ENCODE peak calls at places on chromosomes 7 and 10, in nine cellular contexts. K is suprapubic skin, V is sigmoid colon, I is stomach, T is HepG2, A is A549, D is upper lobe of left lung, C is esophagus muscularis mucosa, Y is GM12878. N is an unnamed sample.

GRCh38 chr10:77099136-77099535 is 538.5 kb downstream of the KCNMA1 start:
- DNase-seq in K (no peak), V (no peak), I (no peak), T (no peak), A (no peak), D (no peak), C (no peak), Y (no peak), N (no peak)

GRCh38 chr7:14892961-14893360 is 9.6 kb downstream of the DGKB start:
- DNase-seq in K (no peak), V (no peak), I (no peak), T (no peak), A (no peak), D (no peak), C (no peak), Y (no peak), N (no peak)

GRCh38 chr10:108812296-108812695 is 1111.0 kb downstream of the XPNPEP1 start:
- DNase-seq in K (no peak), V (no peak), I (no peak), T (no peak), A (no peak), D (no peak), C (no peak), Y (no peak), N (no peak)

GRCh38 chr7:112223310-112223709 is 16.8 kb downstream of the ZNF277 start:
- DNase-seq in K (no peak), V (no peak), I (no peak), T (no peak), A (no peak), D (no peak), C (no peak), Y (no peak), N (no peak)

GRCh38 chr10:117578999-117579590 is 36.5 kb downstream of the EMX2 start:
- DNase-seq in K (no peak), V (peak), I (no peak), T (no peak), A (no peak), D (no peak), C (no peak), Y (no peak), N (no peak)

GRCh38 chr7:26815452-26815851 is 48.9 kb downstream of the SKAP2 start:
- DNase-seq in K (no peak), V (no peak), I (no peak), T (no peak), A (no peak), D (no peak), C (no peak), Y (no peak), N (no peak)

GRCh38 chr10:11894381-11895107 is 71.4 kb downstream of the PROSER2 start:
- DNase-seq in K (no peak), V (no peak), I (no peak), T (no peak), A (no peak), D (no peak), C (no peak), Y (no peak), N (no peak)

GRCh38 chr10:42940487-42941157 is 136.2 kb upstream of the RET start:
- DNase-seq in K (no peak), V (peak), I (no peak), T (no peak), A (no peak), D (no peak), C (peak), Y (no peak), N (no peak)

GRCh38 chr7:117715784-117716445 is 157.3 kb downstream of the CTTNBP2 start:
- DNase-seq in K (no peak), V (no peak), I (no peak), T (peak), A (peak), D (peak), C (no peak), Y (no peak), N (no peak)

GRCh38 chr10:73848821-73849489 is 25.4 kb downstream of the CAMK2G start:
- DNase-seq in K (peak), V (peak), I (peak), T (peak), A (peak), D (peak), C (peak), Y (peak), N (peak)

GRCh38 chr7:135789956-135790355 is 41.3 kb upstream of the FAM180A start:
- DNase-seq in K (no peak), V (no peak), I (no peak), T (no peak), A (no peak), D (no peak), C (no peak), Y (no peak), N (no peak)

GRCh38 chr7:51187941-51188340 is 128.7 kb downstream of the COBL start:
- DNase-seq in K (no peak), V (no peak), I (no peak), T (no peak), A (peak), D (no peak), C (no peak), Y (no peak), N (peak)

GRCh38 chr7:107472116-107472515 is 2.3 kb downstream of the GPR22 start:
- DNase-seq in K (no peak), V (no peak), I (no peak), T (no peak), A (no peak), D (no peak), C (no peak), Y (no peak), N (no peak)

GRCh38 chr10:74599676-74600075 is 226.7 kb upstream of the KAT6B start:
- DNase-seq in K (no peak), V (no peak), I (no peak), T (no peak), A (no peak), D (no peak), C (no peak), Y (no peak), N (no peak)

GRCh38 chr7:30765359-30765758 is 5.9 kb upstream of the MINDY4 start:
- DNase-seq in K (no peak), V (peak), I (no peak), T (no peak), A (no peak), D (no peak), C (no peak), Y (no peak), N (no peak)

GRCh38 chr7:128790297-128791037 is 1.3 kb upstream of the CCDC136 start:
- DNase-seq in K (no peak), V (no peak), I (no peak), T (no peak), A (no peak), D (no peak), C (peak), Y (no peak), N (peak)

GRCh38 chr10:99329238-99329890 is at the start of gene CNNM1:
- DNase-seq in K (peak), V (peak), I (no peak), T (no peak), A (peak), D (no peak), C (no peak), Y (no peak), N (peak)

GRCh38 chr7:116770941-116771340 is 91.4 kb upstream of the CAPZA2 start:
- DNase-seq in K (no peak), V (no peak), I (no peak), T (no peak), A (no peak), D (no peak), C (no peak), Y (no peak), N (no peak)

GRCh38 chr7:77460057-77460486 is 43.9 kb upstream of the GSAP start:
- DNase-seq in K (no peak), V (no peak), I (no peak), T (peak), A (no peak), D (no peak), C (no peak), Y (no peak), N (no peak)

GRCh38 chr7:4937411-4937810 is 21.6 kb downstream of the MMD2 start:
- DNase-seq in K (no peak), V (no peak), I (no peak), T (no peak), A (no peak), D (no peak), C (no peak), Y (no peak), N (no peak)

GRCh38 chr7:107404740-107405537 is 64.9 kb upstream of the GPR22 start:
- DNase-seq in K (no peak), V (no peak), I (no peak), T (no peak), A (no peak), D (no peak), C (no peak), Y (no peak), N (no peak)

GRCh38 chr10:50318129-50318528 is 66.8 kb upstream of the ASAH2 start:
- DNase-seq in K (no peak), V (no peak), I (no peak), T (no peak), A (no peak), D (no peak), C (no peak), Y (no peak), N (no peak)

GRCh38 chr7:12831024-12831423 is 143.6 kb downstream of the ARL4A start:
- DNase-seq in K (no peak), V (no peak), I (no peak), T (no peak), A (no peak), D (no peak), C (no peak), Y (no peak), N (no peak)

GRCh38 chr7:12826079-12826478 is 138.6 kb downstream of the ARL4A start:
- DNase-seq in K (no peak), V (no peak), I (no peak), T (no peak), A (no peak), D (no peak), C (no peak), Y (no peak), N (no peak)

GRCh38 chr7:12827920-12828319 is 140.5 kb downstream of the ARL4A start:
- DNase-seq in K (no peak), V (no peak), I (no peak), T (no peak), A (no peak), D (no peak), C (no peak), Y (no peak), N (no peak)

GRCh38 chr7:12821746-12822145 is 134.3 kb downstream of the ARL4A start:
- DNase-seq in K (no peak), V (no peak), I (no peak), T (peak), A (no peak), D (no peak), C (no peak), Y (no peak), N (no peak)

DNA sequence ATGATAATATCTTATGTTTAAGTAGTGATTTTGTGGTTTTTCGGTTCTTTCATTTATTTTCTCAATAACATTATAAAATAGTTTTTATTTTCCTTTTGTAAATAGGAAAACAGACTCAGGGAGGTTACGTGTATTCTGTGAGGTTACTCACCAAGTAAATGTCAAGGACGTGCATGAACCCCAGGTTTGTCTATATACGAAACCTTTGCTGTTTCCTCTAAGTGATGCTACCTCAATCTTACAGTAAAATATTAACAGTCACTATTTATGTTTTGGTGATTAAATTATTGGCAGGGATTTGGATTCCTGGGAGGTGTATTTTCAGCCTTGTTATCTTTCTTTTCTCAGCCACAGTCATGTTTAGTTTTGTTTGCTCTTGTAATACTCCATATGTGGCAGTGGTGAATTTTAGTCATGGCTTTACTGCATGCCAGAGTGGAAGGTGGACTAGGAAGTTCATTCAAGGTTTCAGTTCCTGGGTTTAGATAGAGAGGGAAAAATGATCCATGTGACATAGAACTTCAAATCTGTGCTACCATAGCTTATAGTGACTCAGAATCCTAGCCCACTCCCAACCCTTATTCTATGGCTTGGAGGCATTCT is 139.9 kb downstream of the ARL4A start:
- DNase-seq in K (no peak), V (no peak), I (no peak), T (no peak), A (no peak), D (no peak), C (no peak), Y (no peak), N (no peak)
- TF ChIP-seq EP300 in K (no peak), V (no peak), I (no peak), T (no peak), A (no peak), D (no peak), C (no peak), Y (no peak), N (no peak)

GRCh38 chr7:121582258-121582657 is 186.2 kb upstream of the FAM3C start:
- DNase-seq in K (no peak), V (no peak), I (no peak), T (no peak), A (no peak), D (no peak), C (no peak), Y (no peak), N (no peak)
- TF ChIP-seq EP300 in K (no peak), V (no peak), I (no peak), T (no peak), A (no peak), D (no peak), C (no peak), Y (no peak), N (no peak)

GRCh38 chr7:123936388-123936787 is 11.3 kb downstream of the SPAM1 start:
- DNase-seq in K (no peak), V (no peak), I (no peak), T (no peak), A (no peak), D (no peak), C (no peak), Y (no peak), N (no peak)

GRCh38 chr7:123939784-123940183 is 14.7 kb downstream of the SPAM1 start:
- DNase-seq in K (no peak), V (no peak), I (no peak), T (no peak), A (no peak), D (no peak), C (no peak), Y (no peak), N (no peak)

GRCh38 chr7:123941391-123942180 is 16.5 kb downstream of the SPAM1 start:
- DNase-seq in K (no peak), V (no peak), I (no peak), T (no peak), A (no peak), D (no peak), C (no peak), Y (no peak), N (no peak)

GRCh38 chr7:123935436-123936381 is 10.7 kb downstream of the SPAM1 start:
- DNase-seq in K (no peak), V (no peak), I (no peak), T (no peak), A (no peak), D (no peak), C (no peak), Y (no peak), N (no peak)
- TF ChIP-seq EP300 in K (no peak), V (no peak), I (no peak), T (no peak), A (no peak), D (no peak), C (no peak), Y (no peak), N (no peak)

GRCh38 chr7:115719963-115720362 is 310.6 kb downstream of the TFEC start:
- DNase-seq in K (no peak), V (no peak), I (no peak), T (no peak), A (no peak), D (no peak), C (no peak), Y (no peak), N (no peak)
- TF ChIP-seq EP300 in K (no peak), V (no peak), I (no peak), T (no peak), A (no peak), D (no peak), C (no peak), Y (no peak), N (no peak)

DNA sequence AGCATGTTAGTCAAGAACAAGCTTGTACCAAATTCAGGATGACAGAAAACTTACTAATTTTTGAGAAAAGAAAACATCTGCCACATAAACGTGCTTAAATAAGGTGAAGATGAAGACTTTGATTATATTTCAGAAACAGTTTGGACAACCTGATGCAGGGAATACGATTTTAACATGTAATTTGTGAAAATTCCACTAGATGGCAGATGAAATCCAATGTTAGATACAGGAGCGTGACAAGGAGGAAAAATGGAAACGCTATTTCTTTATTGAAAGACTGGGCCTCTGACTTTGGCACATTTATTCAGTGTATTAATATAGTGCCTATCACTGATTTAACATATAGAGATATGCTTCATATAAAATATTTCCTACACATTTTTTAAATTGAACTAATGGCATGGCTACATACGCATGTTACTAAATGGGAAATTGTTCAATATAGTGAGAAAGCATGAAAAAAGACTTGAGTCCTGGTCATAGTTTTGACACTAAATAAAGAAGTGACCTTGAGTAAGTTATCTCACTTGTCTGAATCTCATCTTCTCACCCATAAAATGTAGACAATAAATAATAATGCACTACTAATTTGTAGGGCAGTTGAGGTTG is 60.7 kb downstream of the CD36 start:
- DNase-seq in K (no peak), V (no peak), I (no peak), T (peak), A (peak), D (no peak), C (no peak), Y (no peak), N (no peak)
- TF ChIP-seq EP300 in K (no peak), V (no peak), I (no peak), T (no peak), A (no peak), D (no peak), C (no peak), Y (no peak), N (no peak)

GRCh38 chr7:28105234-28105633 is 75.4 kb downstream of the JAZF1 start:
- DNase-seq in K (no peak), V (no peak), I (no peak), T (no peak), A (no peak), D (no peak), C (peak), Y (no peak), N (no peak)

GRCh38 chr7:28104811-28105210 is 75.8 kb downstream of the JAZF1 start:
- DNase-seq in K (no peak), V (no peak), I (no peak), T (no peak), A (no peak), D (no peak), C (peak), Y (no peak), N (no peak)

GRCh38 chr7:28110427-28111012 is 70.1 kb downstream of the JAZF1 start:
- DNase-seq in K (no peak), V (no peak), I (no peak), T (no peak), A (no peak), D (no peak), C (peak), Y (no peak), N (no peak)

GRCh38 chr7:28106316-28106957 is 74.2 kb downstream of the JAZF1 start:
- DNase-seq in K (no peak), V (no peak), I (no peak), T (no peak), A (no peak), D (no peak), C (peak), Y (no peak), N (no peak)

GRCh38 chr7:28107960-28108359 is 72.6 kb downstream of the JAZF1 start:
- DNase-seq in K (no peak), V (no peak), I (no peak), T (no peak), A (no peak), D (no peak), C (peak), Y (no peak), N (no peak)
- TF ChIP-seq EP300 in K (no peak), V (no peak), I (no peak), T (no peak), A (no peak), D (no peak), C (no peak), Y (no peak), N (no peak)

DNA sequence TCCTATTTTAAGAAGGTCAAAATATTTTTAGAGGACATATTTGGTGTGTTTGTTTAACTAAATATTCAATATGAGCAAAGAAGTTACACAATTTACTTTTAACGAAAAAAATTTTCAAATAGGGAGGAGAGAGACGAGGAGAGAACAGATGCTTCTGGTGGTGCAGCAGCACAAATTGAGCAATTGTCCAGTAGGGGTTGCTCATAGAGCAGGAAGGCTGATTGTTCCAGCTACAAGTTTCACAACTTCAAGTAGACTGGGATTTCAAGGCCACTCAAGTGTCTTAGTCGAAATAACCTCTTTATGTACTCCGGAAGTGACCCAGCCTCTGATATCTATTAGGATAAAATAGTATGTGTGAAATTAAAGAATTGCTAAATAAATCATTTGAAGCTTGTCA is 197.9 kb downstream of the HDAC9 start:
- DNase-seq in K (no peak), V (peak), I (no peak), T (no peak), A (no peak), D (peak), C (no peak), Y (no peak), N (no peak)
- TF ChIP-seq EP300 in K (no peak), V (no peak), I (no peak), T (no peak), A (no peak), D (no peak), C (no peak), Y (no peak), N (no peak)

N was measured in ovary.